ENCODE peak calls at places on chromosomes 2 and 18, in seven cellular contexts. C, U, D, F, A, H and G are unnamed samples.

GRCh38 chr2:144834954-144835633 is 315.2 kb upstream of the ZEB2 start:
- DNase-seq in C (peak), U (no peak), D (no peak), F (no peak), A (no peak), H (no peak), G (peak)

GRCh38 chr2:160010361-160011145 is 51.9 kb downstream of the PLA2R1 start:
- DNase-seq in C (no peak), U (no peak), D (no peak), F (no peak), A (no peak), H (no peak), G (no peak)

GRCh38 chr2:235262750-235263149 is 231.1 kb upstream of the AGAP1 start:
- DNase-seq in C (no peak), U (no peak), D (no peak), F (no peak), A (no peak), H (no peak), G (no peak)

GRCh38 chr2:232611559-232612218 is 21.7 kb upstream of the EFHD1 start:
- DNase-seq in C (peak), U (peak), D (peak), F (peak), A (peak), H (peak), G (peak)

GRCh38 chr18:8800041-8800441 is 94.7 kb downstream of the MTCL1 start:
- DNase-seq in C (no peak), U (no peak), D (no peak), F (no peak), A (no peak), H (peak), G (no peak)

GRCh38 chr18:78540636-78541400 is 438.8 kb upstream of the SALL3 start:
- DNase-seq in C (no peak), U (no peak), D (no peak), F (no peak), A (no peak), H (no peak), G (no peak)

GRCh38 chr2:28393115-28393836 is 618 bp downstream of the FOSL2 start:
- DNase-seq in C (peak), U (peak), D (no peak), F (peak), A (peak), H (peak), G (peak)

GRCh38 chr2:39581866-39582265 is 83.9 kb upstream of the TMEM178A start:
- DNase-seq in C (no peak), U (no peak), D (no peak), F (no peak), A (no peak), H (no peak), G (no peak)

GRCh38 chr2:130827502-130828251 is 9.0 kb upstream of the ARHGEF4 start:
- DNase-seq in C (peak), U (no peak), D (no peak), F (no peak), A (no peak), H (no peak), G (peak)

GRCh38 chr2:9388102-9388735 is 35.1 kb downstream of the ITGB1BP1 start:
- DNase-seq in C (no peak), U (no peak), D (no peak), F (no peak), A (no peak), H (no peak), G (no peak)

GRCh38 chr2:9390151-9390850 is 33.0 kb downstream of the ITGB1BP1 start:
- DNase-seq in C (no peak), U (no peak), D (no peak), F (no peak), A (no peak), H (no peak), G (no peak)

GRCh38 chr2:9390991-9391390 is 32.3 kb downstream of the ITGB1BP1 start:
- DNase-seq in C (no peak), U (no peak), D (no peak), F (no peak), A (no peak), H (no peak), G (no peak)

GRCh38 chr2:9391961-9392695 is 31.2 kb downstream of the ITGB1BP1 start:
- DNase-seq in C (no peak), U (no peak), D (no peak), F (no peak), A (no peak), H (no peak), G (no peak)

GRCh38 chr2:9388950-9389911 is 34.1 kb downstream of the ITGB1BP1 start:
- DNase-seq in C (no peak), U (no peak), D (no peak), F (no peak), A (no peak), H (no peak), G (no peak)
- H3K27ac ChIP-seq in C (no peak), U (no peak), D (peak), F (no peak), A (no peak), H (no peak), G (no peak)

DNA sequence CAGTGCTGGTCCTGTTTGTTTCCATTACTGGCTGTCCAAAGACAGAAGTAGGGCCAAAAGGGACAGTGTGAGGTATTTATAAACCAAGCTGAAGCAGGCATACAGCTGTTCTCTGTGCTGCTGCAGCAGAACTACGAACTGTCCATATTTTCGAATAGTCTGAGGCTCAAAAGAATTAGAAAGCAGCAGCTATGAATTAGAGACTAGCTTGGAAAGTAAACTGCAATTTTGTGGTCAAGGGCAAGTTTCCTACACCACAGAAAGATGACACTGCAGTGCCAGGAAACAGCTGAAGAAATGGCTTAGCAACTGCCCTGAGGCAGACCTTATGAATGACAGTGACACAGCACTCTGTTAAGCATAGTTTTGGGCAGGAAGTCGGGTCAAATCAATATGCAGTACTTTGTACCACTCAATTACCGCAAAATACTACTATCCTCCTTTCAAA is 125.3 kb downstream of the TMEM131 start:
- DNase-seq in C (peak), U (no peak), D (no peak), F (no peak), A (no peak), H (no peak), G (peak)
- H3K4me3 ChIP-seq in C (no peak), U (no peak), D (no peak), F (no peak), A (no peak), H (no peak), G (no peak)

GRCh38 chr2:240440251-240440650 is 4.8 kb downstream of the GPC1 start:
- DNase-seq in C (no peak), U (no peak), D (no peak), F (no peak), A (no peak), H (no peak), G (no peak)
- H3K27ac ChIP-seq in C (no peak), U (no peak), D (no peak), F (no peak), A (no peak), H (no peak), G (no peak)

DNA sequence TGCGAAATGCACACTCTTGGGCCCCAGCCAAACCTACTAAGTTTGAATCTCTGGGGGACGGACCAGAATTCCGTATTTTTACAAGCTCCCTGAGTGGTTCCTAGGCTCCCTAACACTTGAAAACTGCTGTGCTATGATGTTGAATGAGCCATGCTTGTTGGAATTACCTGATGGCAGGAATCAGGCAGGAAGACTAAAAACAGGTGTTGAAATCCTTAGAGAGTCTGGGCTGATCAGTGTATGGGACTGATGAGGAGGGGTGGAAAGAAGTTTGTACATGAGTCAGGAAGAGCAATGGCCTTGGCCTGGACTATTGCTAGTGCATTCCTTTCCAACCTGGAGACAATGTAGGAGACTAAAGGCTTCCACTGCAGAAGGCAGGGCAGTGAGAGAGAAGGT is 24.9 kb upstream of the TMBIM1 start:
- DNase-seq in C (no peak), U (no peak), D (no peak), F (no peak), A (no peak), H (no peak), G (no peak)
- H3K4me3 ChIP-seq in C (no peak), U (no peak), D (no peak), F (peak), A (peak), H (no peak), G (no peak)

DNA sequence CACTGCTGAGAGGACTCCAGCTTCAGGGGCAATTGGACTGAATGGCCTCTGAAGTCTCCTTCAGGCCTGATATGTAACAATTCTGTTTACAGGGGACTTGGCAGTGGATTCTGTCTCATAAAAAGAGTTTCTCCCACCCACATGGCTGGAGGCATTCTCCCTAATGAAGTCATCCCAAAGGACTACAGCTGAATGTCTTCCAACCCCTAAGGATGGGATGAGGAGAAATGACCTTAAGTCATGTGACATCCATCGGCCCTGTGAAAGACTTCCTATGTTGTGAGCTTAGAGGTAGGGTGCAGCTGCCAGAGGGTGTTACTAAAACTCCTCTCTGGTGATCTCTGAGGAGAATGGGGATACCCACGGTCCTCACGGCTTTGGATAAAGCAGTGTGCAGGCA is 27.0 kb upstream of the SLC14A2 start:
- DNase-seq in C (no peak), U (no peak), D (no peak), F (no peak), A (no peak), H (no peak), G (peak)
- H3K27ac ChIP-seq in C (no peak), U (no peak), D (peak), F (no peak), A (no peak), H (no peak), G (peak)

DNA sequence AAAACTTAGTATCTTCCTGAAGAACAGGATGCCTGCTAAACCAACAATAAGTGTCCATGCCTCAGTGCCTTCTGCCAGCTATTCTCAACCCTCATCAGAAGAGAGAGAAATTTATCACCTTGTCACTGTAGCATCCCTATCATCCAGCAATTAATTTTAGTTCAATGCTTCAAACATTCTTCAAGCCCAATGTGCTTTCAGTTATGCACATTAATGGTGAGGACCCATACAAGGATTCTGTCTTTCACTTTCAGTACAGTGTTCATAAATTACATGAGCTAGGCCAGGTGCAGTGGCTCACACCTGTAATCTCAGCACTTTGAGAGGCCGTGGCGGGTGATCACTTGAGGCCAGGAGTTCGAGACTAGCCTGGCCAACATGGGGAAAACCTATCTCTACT is 47.0 kb upstream of the MSH6 start:
- DNase-seq in C (no peak), U (no peak), D (no peak), F (no peak), A (no peak), H (no peak), G (no peak)
- H3K4me3 ChIP-seq in C (no peak), U (no peak), D (no peak), F (no peak), A (no peak), H (no peak), G (no peak)